ENCODE peak calls at places on chromosome 3, in four cellular contexts. C is A549, N is K562, W is HepG2. X is an unnamed sample.

GRCh38 chr3:149396476-149396875 is 19.0 kb upstream of the TM4SF1 start:
- DNase-seq in W (no peak), C (no peak), N (no peak), X (no peak)

GRCh38 chr3:42961633-42962032 is 17.5 kb upstream of the GASK1A start:
- DNase-seq in N (peak; percentile 28), C (peak; percentile 30), W (peak; percentile 42), X (peak; percentile 29)

GRCh38 chr3:107431048-107431297 is 53.7 kb downstream of the CCDC54 start:
- DNase-seq in N (no peak), W (no peak), C (peak; percentile 46), X (peak; percentile 48)

GRCh38 chr3:127159547-127159946 is 33.4 kb upstream of the PRR23E start:
- DNase-seq in N (no peak), W (no peak), C (no peak), X (peak; percentile 23)

GRCh38 chr3:72144773-72145505 is 360.0 kb upstream of the PROK2 start:
- DNase-seq in W (peak; percentile 48), N (peak; percentile 79), C (no peak), X (no peak)

GRCh38 chr3:52317178-52317577 is 1.1 kb downstream of the DNAH1 start:
- DNase-seq in N (no peak), C (no peak), W (no peak), X (no peak)

GRCh38 chr3:4550957-4551754 is 58.0 kb downstream of the ITPR1 start:
- DNase-seq in N (no peak), W (no peak), C (no peak), X (no peak)

GRCh38 chr3:140236836-140237476 is 302.0 kb downstream of the CLSTN2 start:
- DNase-seq in C (no peak), N (no peak), W (no peak), X (no peak)

GRCh38 chr3:102104093-102104492 is 254.8 kb downstream of the NFKBIZ start:
- DNase-seq in N (no peak), W (no peak), C (no peak), X (no peak)

GRCh38 chr3:13069495-13069894 is 3.7 kb downstream of the IQSEC1 start:
- DNase-seq in W (no peak), C (no peak), N (no peak), X (no peak)

DNA sequence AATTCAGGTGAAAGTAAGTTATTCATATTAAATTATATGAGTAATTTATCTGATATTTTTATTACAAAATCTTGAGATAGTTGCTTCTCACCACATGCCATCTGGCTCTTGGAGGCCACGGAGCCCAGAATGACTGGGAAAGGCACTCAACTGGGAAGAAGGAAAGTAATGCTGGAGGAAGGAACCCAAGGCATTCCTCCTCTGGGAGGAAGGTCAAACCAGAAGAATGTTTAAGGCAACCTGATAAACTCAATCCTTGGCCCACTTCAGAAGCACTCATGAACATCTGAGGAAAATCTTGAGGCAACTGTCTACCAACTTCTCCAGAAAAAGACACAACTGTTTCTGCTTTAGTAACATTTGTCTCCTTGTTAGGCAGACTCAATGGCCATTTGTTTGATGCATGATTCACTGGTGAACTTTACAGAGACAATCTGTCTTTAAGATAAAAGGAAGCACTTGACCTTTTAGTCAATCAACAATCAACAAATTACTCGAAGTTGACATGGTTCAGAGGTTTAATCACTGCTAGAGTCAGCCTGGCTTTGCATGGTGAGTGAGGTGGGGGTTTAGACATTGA is 261.4 kb upstream of the MME start:
- DNase-seq in C (no peak), W (no peak), N (no peak), X (no peak)
- TF ChIP-seq HMGXB4 in C (no peak), W (no peak), N (no peak), X (no peak)

GRCh38 chr3:172709776-172710708 is 825 bp downstream of the NCEH1 start:
- DNase-seq in N (no peak), W (no peak), C (no peak), X (peak; percentile 23)
- TF ChIP-seq HMGXB4 in N (no peak), W (no peak), C (no peak), X (no peak)

GRCh38 chr3:9715127-9715526 is 11.5 kb downstream of the CPNE9 start:
- DNase-seq in W (no peak), C (no peak), N (no peak), X (peak; percentile 77)

GRCh38 chr3:9717050-9717555 is 13.5 kb downstream of the CPNE9 start:
- DNase-seq in W (no peak), C (no peak), N (no peak), X (no peak)

GRCh38 chr3:9717563-9717962 is 13.9 kb downstream of the CPNE9 start:
- DNase-seq in C (no peak), W (no peak), N (no peak), X (no peak)

GRCh38 chr3:9718118-9718517 is 13.4 kb upstream of the BRPF1 start:
- DNase-seq in C (no peak), W (no peak), N (no peak), X (no peak)

GRCh38 chr3:9715764-9716437 is 12.3 kb downstream of the CPNE9 start:
- DNase-seq in C (peak; percentile 78), N (peak; percentile 82), W (peak; percentile 75), X (no peak)
- TF ChIP-seq HMGXB4 in C (no peak), N (no peak), W (peak; percentile 55), X (no peak)

GRCh38 chr3:30440147-30440604 is 166.2 kb upstream of the TGFBR2 start:
- DNase-seq in N (no peak), W (peak; percentile 58), C (peak; percentile 71), X (no peak)

GRCh38 chr3:30438121-30438520 is 168.3 kb upstream of the TGFBR2 start:
- DNase-seq in N (no peak), C (no peak), W (no peak), X (no peak)

GRCh38 chr3:30435950-30436349 is 170.5 kb upstream of the TGFBR2 start:
- DNase-seq in C (no peak), N (no peak), W (no peak), X (no peak)

GRCh38 chr3:30439451-30440053 is 166.8 kb upstream of the TGFBR2 start:
- DNase-seq in N (no peak), W (no peak), C (no peak), X (no peak)

GRCh38 chr3:30437172-30437571 is 169.2 kb upstream of the TGFBR2 start:
- DNase-seq in W (no peak), C (no peak), N (no peak), X (no peak)
- TF ChIP-seq HMGXB4 in W (no peak), C (no peak), N (no peak), X (no peak)